ENCODE peak calls at places on chromosome 1, in five cellular contexts. F is T-helper 1 cell, P is astrocyte of the spinal cord, W is cardiac septum, U is fibroblast of villous mesenchyme. I is an unnamed sample.
A peak's percentile ranks its signal among the peaks of the same experiment; 100 is the strongest.

GRCh38 chr1:12015001-12015491 is 4.3 kb upstream of the MIIP start:
- DNase-seq in F (no peak), P (no peak), W (no peak), U (no peak), I (no peak)

GRCh38 chr1:94542088-94542671 is 621 bp upstream of the F3 start:
- DNase-seq in F (no peak), P (peak; percentile 39), W (no peak), U (peak; percentile 89), I (peak; percentile 79)

GRCh38 chr1:203215573-203215972 is 13.9 kb downstream of the CHIT1 start:
- DNase-seq in F (no peak), P (no peak), W (no peak), U (no peak), I (no peak)

GRCh38 chr1:151885479-151885878 is 23.8 kb downstream of the THEM4 start:
- DNase-seq in F (no peak), P (no peak), W (no peak), U (no peak), I (no peak)

GRCh38 chr1:11350265-11350664 is 77.3 kb downstream of the UBIAD1 start:
- DNase-seq in F (no peak), P (no peak), W (no peak), U (no peak), I (no peak)

GRCh38 chr1:185964946-185965345 is 230.8 kb downstream of the HMCN1 start:
- DNase-seq in F (no peak), P (no peak), W (no peak), U (peak; percentile 19), I (peak; percentile 44)

GRCh38 chr1:112937070-112937469 is 18.9 kb downstream of the SLC16A1 start:
- DNase-seq in F (no peak), P (peak; percentile 29), W (no peak), U (peak; percentile 31), I (peak; percentile 19)

GRCh38 chr1:167374014-167374413 is 144.3 kb downstream of the CD247 start:
- DNase-seq in F (no peak), P (no peak), W (no peak), U (no peak), I (no peak)

GRCh38 chr1:55848906-55849305 is 633.7 kb upstream of the USP24 start:
- DNase-seq in F (no peak), P (no peak), W (no peak), U (peak; percentile 56), I (peak; percentile 68)

GRCh38 chr1:115475901-115476300 is 137.9 kb upstream of the NGF start:
- DNase-seq in F (no peak), P (no peak), W (no peak), U (no peak), I (no peak)